ENCODE peak calls at places on chromosomes 6 and 20, in five cellular contexts. One of them, this sample, is unnamed.

GRCh38 chr20:13219327-13220193 is 1.5 kb upstream of the ISM1 start:
- DNase-seq in mesendoderm: peak
- DNase-seq in cardiac septum: no peak
- DNase-seq in GM13976: no peak
- DNase-seq in mammary epithelial cell: no peak
- DNase-seq in this sample: no peak

GRCh38 chr6:113860165-113860955 is 3.2 kb downstream of the MARCKS start:
- DNase-seq in GM13976: no peak
- DNase-seq in cardiac septum: no peak
- DNase-seq in mesendoderm: no peak
- DNase-seq in mammary epithelial cell: peak
- DNase-seq in this sample: no peak

GRCh38 chr6:166989427-166990034 is 9.7 kb upstream of the CEP43 start:
- DNase-seq in mammary epithelial cell: peak
- DNase-seq in cardiac septum: no peak
- DNase-seq in GM13976: no peak
- DNase-seq in mesendoderm: peak
- DNase-seq in this sample: no peak

GRCh38 chr6:87661016-87661415 is 41.0 kb downstream of the AKIRIN2 start:
- DNase-seq in mesendoderm: no peak
- DNase-seq in cardiac septum: no peak
- DNase-seq in GM13976: no peak
- DNase-seq in mammary epithelial cell: no peak
- DNase-seq in this sample: no peak

GRCh38 chr6:148824960-148825359 is 78.1 kb downstream of the UST start:
- DNase-seq in mesendoderm: no peak
- DNase-seq in cardiac septum: no peak
- DNase-seq in mammary epithelial cell: no peak
- DNase-seq in GM13976: no peak
- DNase-seq in this sample: no peak

GRCh38 chr20:19815553-19815991 is 57.5 kb downstream of the RIN2 start:
- DNase-seq in cardiac septum: no peak
- DNase-seq in mammary epithelial cell: peak
- DNase-seq in GM13976: no peak
- DNase-seq in mesendoderm: peak
- DNase-seq in this sample: peak

GRCh38 chr6:169940554-169941290 is 189.3 kb downstream of the ERMARD start:
- DNase-seq in mesendoderm: no peak
- DNase-seq in mammary epithelial cell: no peak
- DNase-seq in cardiac septum: peak
- DNase-seq in GM13976: no peak
- DNase-seq in this sample: peak

GRCh38 chr20:23510000-23510590 is 19.2 kb downstream of the CST8 start:
- DNase-seq in cardiac septum: no peak
- DNase-seq in GM13976: no peak
- DNase-seq in mesendoderm: no peak
- DNase-seq in mammary epithelial cell: no peak
- DNase-seq in this sample: no peak

GRCh38 chr6:113363866-113364265 is 493.3 kb upstream of the MARCKS start:
- DNase-seq in mesendoderm: no peak
- DNase-seq in cardiac septum: no peak
- DNase-seq in GM13976: no peak
- DNase-seq in mammary epithelial cell: no peak
- DNase-seq in this sample: no peak

GRCh38 chr20:44646641-44647274 is 4.7 kb downstream of the ADA start:
- DNase-seq in mammary epithelial cell: no peak
- DNase-seq in GM13976: peak
- DNase-seq in cardiac septum: no peak
- DNase-seq in mesendoderm: no peak
- DNase-seq in this sample: no peak

GRCh38 chr6:20252311-20252710 is 40.0 kb upstream of the MBOAT1 start:
- DNase-seq in mammary epithelial cell: no peak
- DNase-seq in cardiac septum: no peak
- DNase-seq in GM13976: no peak
- DNase-seq in mesendoderm: no peak
- DNase-seq in this sample: no peak

GRCh38 chr6:32293695-32294094 is 69.8 kb upstream of the NOTCH4 start:
- DNase-seq in cardiac septum: no peak
- DNase-seq in GM13976: no peak
- DNase-seq in mammary epithelial cell: no peak
- DNase-seq in mesendoderm: no peak
- DNase-seq in this sample: no peak

GRCh38 chr6:139472341-139473038 is 98.0 kb upstream of the CITED2 start:
- DNase-seq in mesendoderm: no peak
- DNase-seq in cardiac septum: no peak
- DNase-seq in mammary epithelial cell: no peak
- DNase-seq in GM13976: no peak
- DNase-seq in this sample: no peak

GRCh38 chr6:149948616-149949015 is 6.8 kb downstream of the ULBP2 start:
- DNase-seq in mesendoderm: no peak
- DNase-seq in GM13976: no peak
- DNase-seq in mammary epithelial cell: no peak
- DNase-seq in cardiac septum: no peak
- DNase-seq in this sample: peak

GRCh38 chr6:168533428-168533827 is 92.4 kb downstream of the SMOC2 start:
- DNase-seq in cardiac septum: no peak
- DNase-seq in GM13976: no peak
- DNase-seq in mesendoderm: no peak
- DNase-seq in mammary epithelial cell: no peak
- DNase-seq in this sample: peak

GRCh38 chr20:17228624-17229061 is 1.8 kb downstream of the PCSK2 start:
- DNase-seq in mesendoderm: peak
- DNase-seq in cardiac septum: no peak
- DNase-seq in mammary epithelial cell: no peak
- DNase-seq in GM13976: no peak
- DNase-seq in this sample: peak

This sample was measured in islet precursor cell.